ENCODE peak calls at places on chromosomes 6 and 20, in seven cellular contexts. Q, T, J, E, P, A and W are unnamed samples.

GRCh38 chr6:113690255-113690956 is 166.7 kb upstream of the MARCKS start:
- DNase-seq in E (no peak), T (no peak), J (no peak), A (no peak), Q (no peak), P (peak), W (no peak)

GRCh38 chr6:157551041-157551832 is 170.2 kb downstream of the ZDHHC14 start:
- DNase-seq in Q (no peak), T (no peak), J (no peak), P (no peak), A (no peak), E (no peak), W (no peak)

GRCh38 chr6:31037169-31037568 is 26.9 kb downstream of the MUC22 start:
- DNase-seq in T (no peak), A (no peak), J (no peak), Q (no peak), E (no peak), P (peak), W (no peak)

GRCh38 chr20:10408427-10408826 is 25.6 kb downstream of the MKKS start:
- DNase-seq in Q (no peak), E (no peak), A (no peak), J (no peak), T (no peak), P (no peak), W (no peak)

GRCh38 chr6:155090166-155090565 is 95.1 kb downstream of the TIAM2 start:
- DNase-seq in A (no peak), Q (no peak), E (no peak), T (no peak), P (no peak), J (no peak), W (no peak)

GRCh38 chr6:447381-448165 is 56.0 kb downstream of the IRF4 start:
- DNase-seq in Q (no peak), P (no peak), E (no peak), T (no peak), J (no peak), A (no peak), W (no peak)

GRCh38 chr20:50286609-50287008 is 96.0 kb downstream of the CEBPB start:
- DNase-seq in E (peak), J (peak), Q (no peak), A (peak), T (no peak), P (peak), W (no peak)

GRCh38 chr20:12860619-12861247 is 148.0 kb upstream of the SPTLC3 start:
- DNase-seq in A (no peak), J (no peak), T (no peak), P (no peak), Q (no peak), E (no peak), W (no peak)

GRCh38 chr6:133778414-133778813 is 110.5 kb upstream of the TCF21 start:
- DNase-seq in Q (no peak), A (no peak), P (peak), J (no peak), E (peak), T (no peak), W (no peak)

GRCh38 chr6:166344240-166344639 is 1.9 kb upstream of the SFT2D1 start:
- DNase-seq in E (no peak), J (no peak), T (no peak), P (no peak), Q (no peak), A (no peak), W (no peak)

GRCh38 chr20:31694842-31695593 is 27.6 kb downstream of the BCL2L1 start:
- DNase-seq in P (no peak), T (no peak), Q (no peak), A (no peak), E (no peak), J (no peak), W (no peak)

GRCh38 chr6:69421270-69421669 is 375.5 kb downstream of the LMBRD1 start:
- DNase-seq in T (no peak), E (no peak), J (no peak), A (no peak), P (no peak), Q (no peak), W (no peak)

GRCh38 chr6:18477301-18477941 is 90.3 kb downstream of the RNF144B start:
- DNase-seq in P (peak), T (no peak), E (peak), J (no peak), Q (no peak), A (no peak), W (no peak)